ENCODE peak calls at places on chromosome 13, in five cellular contexts. R is colonic mucosa, W is stomach, F is body of pancreas, O is astrocyte. V is an unnamed sample. For H3K27me3, the result is how much of the 10 kb centered on the place peaks cover.

GRCh38 chr13:33676045-33676699 is 141.8 kb upstream of the RFC3 start:
- DNase-seq in W (peak), R (peak), O (no peak), F (peak), V (no peak)

GRCh38 chr13:93559718-93560117 is 333.1 kb downstream of the GPC6 start:
- DNase-seq in O (peak), R (no peak), W (no peak), F (no peak), V (no peak)

GRCh38 chr13:73585236-73585635 is 526.4 kb downstream of the KLF5 start:
- DNase-seq in W (no peak), O (no peak), F (no peak), R (no peak), V (no peak)

GRCh38 chr13:99351772-99352171 is 44.6 kb upstream of the GPR183 start:
- DNase-seq in R (no peak), O (no peak), F (no peak), W (no peak), V (no peak)

GRCh38 chr13:113832204-113832603 is 31.7 kb downstream of the GAS6 start:
- DNase-seq in W (no peak), O (no peak), F (no peak), R (no peak), V (peak)

GRCh38 chr13:67878376-67878775 is 648.2 kb upstream of the PCDH9 start:
- DNase-seq in W (no peak), R (no peak), O (no peak), F (no peak), V (no peak)

GRCh38 chr13:105213512-105213911 is 1322.0 kb downstream of the EFNB2 start:
- DNase-seq in F (no peak), O (no peak), R (no peak), W (no peak), V (no peak)

GRCh38 chr13:77353980-77354379 is 27.1 kb upstream of the MYCBP2 start:
- DNase-seq in W (no peak), F (no peak), R (no peak), O (no peak), V (no peak)

GRCh38 chr13:99741979-99742378 is 229.6 kb downstream of the ZIC5 start:
- DNase-seq in F (no peak), O (no peak), W (no peak), R (peak), V (no peak)

GRCh38 chr13:113963376-113963775 is 10.5 kb downstream of the C13orf46 start:
- DNase-seq in R (no peak), F (no peak), W (no peak), O (no peak), V (no peak)

GRCh38 chr13:20168396-20168795 is 7.5 kb upstream of the GJA3 start:
- DNase-seq in W (no peak), R (no peak), F (no peak), O (no peak), V (no peak)

GRCh38 chr13:77554079-77554478 is 18.6 kb downstream of the SCEL start:
- DNase-seq in R (no peak), O (no peak), W (no peak), F (no peak), V (no peak)

GRCh38 chr13:51999525-51999924 is 11.7 kb downstream of the ATP7B start:
- DNase-seq in W (peak), R (no peak), F (peak), O (peak), V (peak)

GRCh38 chr13:70893832-70894231 is 785.6 kb upstream of the KLHL1 start:
- DNase-seq in W (no peak), R (no peak), O (peak), F (no peak), V (no peak)

GRCh38 chr13:68439821-68440220 is 1209.7 kb upstream of the PCDH9 start:
- DNase-seq in R (no peak), O (peak), F (no peak), W (no peak), V (no peak)

GRCh38 chr13:21069561-21070004 is 8.2 kb upstream of the LATS2 start:
- DNase-seq in O (peak), R (no peak), F (no peak), W (no peak), V (no peak)

GRCh38 chr13:45073809-45074208 is 46.5 kb upstream of the GTF2F2 start:
- DNase-seq in W (no peak), R (no peak), O (no peak), F (no peak), V (no peak)

GRCh38 chr13:23643828-23644419 is 73.7 kb downstream of the TNFRSF19 start:
- DNase-seq in R (no peak), O (no peak), F (no peak), W (no peak), V (no peak)

GRCh38 chr13:23656637-23657036 is 86.4 kb downstream of the TNFRSF19 start:
- DNase-seq in F (no peak), W (no peak), O (peak), R (no peak), V (no peak)

GRCh38 chr13:43079392-43079931 is 56.1 kb downstream of the DNAJC15 start:
- DNase-seq in R (no peak), W (no peak), F (no peak), O (no peak), V (no peak)

GRCh38 chr13:23993439-23993980 is 96.2 kb upstream of the C1QTNF9B start:
- DNase-seq in F (no peak), W (no peak), R (no peak), O (peak), V (no peak)

GRCh38 chr13:91153372-91153771 is 194.1 kb upstream of the MIR17HG start:
- DNase-seq in O (peak), F (no peak), W (no peak), R (no peak), V (no peak)

GRCh38 chr13:46675016-46675415 is 121.9 kb downstream of the ESD start:
- DNase-seq in O (no peak), W (no peak), F (no peak), R (no peak), V (no peak)

GRCh38 chr13:75633285-75633684 is 2.8 kb upstream of the LMO7 start:
- DNase-seq in R (no peak), O (peak), W (no peak), F (no peak), V (no peak)

GRCh38 chr13:106381083-106381482 is 154.4 kb downstream of the EFNB2 start:
- DNase-seq in O (peak), R (no peak), W (peak), F (no peak), V (no peak)

GRCh38 chr13:104833221-104833620 is 1702.2 kb downstream of the EFNB2 start:
- DNase-seq in W (no peak), R (no peak), O (no peak), F (no peak), V (no peak)

GRCh38 chr13:60109285-60109684 is 54.4 kb downstream of the DIAPH3 start:
- DNase-seq in R (no peak), W (no peak), F (no peak), O (no peak), V (no peak)

GRCh38 chr13:60114499-60115028 is 49.2 kb downstream of the DIAPH3 start:
- DNase-seq in F (no peak), W (no peak), O (no peak), R (no peak), V (no peak)

GRCh38 chr13:60112771-60113170 is 51.0 kb downstream of the DIAPH3 start:
- DNase-seq in F (no peak), O (peak), R (no peak), W (no peak), V (no peak)

DNA sequence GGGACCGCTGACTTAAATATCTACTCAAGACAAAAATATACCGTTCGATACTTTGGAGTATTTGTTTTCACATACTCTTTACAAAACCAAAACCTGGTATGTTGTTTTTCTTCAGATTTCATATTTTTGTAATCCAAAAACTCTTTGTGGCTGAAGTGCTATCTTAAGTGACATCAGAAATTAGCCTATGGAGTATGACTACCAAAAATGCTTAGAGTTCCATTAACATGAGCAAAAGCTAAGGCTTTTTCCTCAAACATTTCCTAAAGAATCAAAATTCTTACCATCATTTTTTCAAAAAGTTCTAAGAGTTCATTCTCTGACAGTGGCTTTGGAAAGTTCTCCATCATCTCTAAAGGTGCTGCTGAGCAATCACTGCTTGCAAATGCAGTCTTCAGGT is 52.0 kb downstream of the DIAPH3 start:
- DNase-seq in O (peak), W (no peak), R (no peak), F (no peak), V (no peak)
- H3K27ac ChIP-seq in O (peak), W (no peak), R (no peak), F (no peak), V (no peak)

GRCh38 chr13:27929868-27930267 is 10.1 kb downstream of the PDX1 start:
- DNase-seq in O (no peak), R (no peak), W (no peak), F (no peak), V (no peak)

GRCh38 chr13:27928353-27928804 is 8.6 kb downstream of the PDX1 start:
- DNase-seq in O (no peak), W (no peak), R (no peak), F (no peak), V (no peak)

GRCh38 chr13:27926644-27927434 is 7.0 kb downstream of the PDX1 start:
- DNase-seq in W (no peak), O (no peak), R (no peak), F (peak), V (no peak)

GRCh38 chr13:27928805-27929753 is 9.3 kb downstream of the PDX1 start:
- DNase-seq in F (no peak), W (no peak), R (no peak), O (no peak), V (no peak)

DNA sequence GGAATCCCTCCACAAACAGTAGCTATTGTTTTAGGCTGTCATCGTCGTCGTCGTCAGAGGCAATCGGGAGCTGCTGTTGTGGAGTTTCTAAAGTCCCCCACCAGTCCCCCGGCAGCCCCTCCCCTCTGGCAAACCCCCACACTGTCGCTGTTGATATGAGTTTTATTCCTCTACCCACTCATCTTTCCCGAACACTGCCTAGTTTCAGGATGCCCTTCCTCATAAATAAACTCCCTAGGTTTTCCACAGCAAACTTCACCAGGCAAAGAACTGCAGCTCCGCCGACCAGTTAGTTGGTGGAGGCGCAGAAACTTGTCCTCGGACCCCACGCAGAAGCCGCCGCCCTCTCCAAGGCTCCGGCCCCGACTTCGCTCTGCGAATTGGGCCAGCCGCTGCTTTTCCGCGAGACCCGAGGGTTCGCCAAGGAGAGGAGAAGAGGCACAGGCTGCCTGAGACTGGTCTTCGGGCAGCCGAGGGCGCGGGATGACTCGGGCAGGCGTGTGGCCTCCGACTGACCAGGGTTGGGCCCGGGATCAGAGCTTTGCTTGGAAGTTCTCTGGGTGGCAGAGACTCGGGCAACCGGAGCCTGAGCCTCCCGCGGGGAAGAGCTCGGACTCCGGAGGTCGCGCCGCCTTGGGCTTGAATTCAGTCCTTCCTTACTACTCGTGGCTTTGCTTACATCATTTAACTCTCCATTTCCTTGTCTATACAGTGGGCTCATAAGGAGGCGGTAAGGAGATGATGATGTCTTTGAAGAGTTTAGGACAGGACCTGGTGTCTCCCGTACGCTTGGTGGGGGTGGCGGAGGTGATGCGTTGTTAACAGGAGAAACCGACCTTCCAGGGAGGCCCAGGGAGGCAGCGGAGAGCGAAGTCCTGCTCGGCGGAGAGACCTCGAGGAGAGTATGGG is 7.9 kb downstream of the PDX1 start:
- DNase-seq in F (no peak), W (no peak), O (no peak), R (no peak), V (no peak)
- H3K27me3 ChIP-seq in F (under half), W (under half), O (half or more), R (half or more), V (under half)

GRCh38 chr13:98035373-98035772 is 81.9 kb downstream of the IPO5 start:
- DNase-seq in W (no peak), O (no peak), R (no peak), F (no peak), V (no peak)

GRCh38 chr13:98032168-98032567 is 78.7 kb downstream of the IPO5 start:
- DNase-seq in F (no peak), W (no peak), R (no peak), O (no peak), V (no peak)

GRCh38 chr13:98039261-98039660 is 85.8 kb downstream of the IPO5 start:
- DNase-seq in O (no peak), F (no peak), W (no peak), R (no peak), V (no peak)

GRCh38 chr13:98033277-98034247 is 80.1 kb downstream of the IPO5 start:
- DNase-seq in W (no peak), O (peak), R (no peak), F (peak), V (no peak)
- H3K4me3 ChIP-seq in W (no peak), O (no peak), R (no peak), F (no peak), V (no peak)

GRCh38 chr13:109275848-109276247 is 510.5 kb downstream of the IRS2 start:
- DNase-seq in O (no peak), R (no peak), F (no peak), W (no peak), V (no peak)

GRCh38 chr13:109272595-109273325 is 513.6 kb downstream of the IRS2 start:
- DNase-seq in R (no peak), O (peak), F (no peak), W (no peak), V (no peak)

GRCh38 chr13:109275390-109275789 is 511.0 kb downstream of the IRS2 start:
- DNase-seq in W (no peak), O (no peak), F (no peak), R (no peak), V (no peak)

GRCh38 chr13:109273326-109273751 is 513.0 kb downstream of the IRS2 start:
- DNase-seq in W (no peak), R (no peak), O (peak), F (no peak), V (no peak)

DNA sequence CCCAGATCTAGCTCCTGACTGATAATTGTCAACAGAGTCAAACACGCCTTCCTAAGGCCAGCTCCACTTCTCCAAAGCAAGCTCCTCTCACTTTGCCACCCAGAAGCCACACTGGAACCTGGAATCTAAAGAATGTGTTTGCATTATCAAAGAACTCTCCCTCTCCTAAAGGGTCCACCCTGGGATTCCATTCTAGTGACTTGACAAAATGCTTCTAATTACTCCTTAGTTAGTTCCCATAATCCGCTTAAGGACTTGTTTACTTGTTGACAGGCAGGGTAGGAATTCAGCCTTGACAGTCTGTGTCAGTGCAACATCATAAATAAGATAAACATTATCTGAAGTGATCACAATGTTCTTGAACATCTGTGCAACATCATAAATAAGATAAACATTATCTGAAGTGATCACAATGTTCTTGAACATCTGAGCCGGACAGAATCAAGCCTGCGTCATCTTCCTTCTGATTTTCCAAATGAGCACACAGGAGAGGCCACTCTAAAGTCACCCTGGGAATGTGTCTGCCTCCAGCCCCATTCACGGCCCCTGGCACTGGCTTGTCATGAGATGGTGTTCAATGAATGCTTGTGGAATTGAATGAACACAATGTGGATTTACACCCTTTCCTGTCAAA is 512.1 kb downstream of the IRS2 start:
- DNase-seq in O (peak), R (no peak), F (no peak), W (no peak), V (no peak)
- H3K27ac ChIP-seq in O (peak), R (no peak), F (no peak), W (no peak), V (peak)

GRCh38 chr13:42040730-42041016 is 7.8 kb upstream of the DGKH start:
- DNase-seq in W (no peak), F (no peak), R (no peak), O (no peak), V (no peak)
- H3K27me3 ChIP-seq in W (under half), F (under half), R (under half), O (under half), V (under half)

GRCh38 chr13:110396913-110397379 is 89.9 kb downstream of the COL4A2 start:
- DNase-seq in F (peak), W (peak), O (peak), R (peak), V (peak)
- H3K4me3 ChIP-seq in F (no peak), W (no peak), O (no peak), R (no peak), V (no peak)

DNA sequence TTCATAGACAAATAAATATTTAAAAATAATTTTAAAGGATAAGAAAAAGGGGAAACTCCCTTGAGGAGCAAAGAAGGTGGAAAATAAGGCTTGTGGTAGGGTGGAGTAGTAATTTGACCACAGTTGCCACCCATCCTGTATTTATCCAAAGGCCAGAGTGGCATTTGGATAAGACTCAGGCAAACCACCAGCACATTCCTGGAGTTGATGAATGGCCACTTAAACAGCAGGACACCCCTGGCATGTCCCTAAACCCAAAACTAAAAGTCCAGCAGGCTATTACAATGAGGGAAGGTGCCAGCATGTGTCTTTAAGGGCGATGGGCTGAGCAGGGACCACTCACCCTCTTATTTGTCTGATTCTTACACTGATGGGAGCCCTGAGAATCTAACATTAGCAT is 9.8 kb upstream of the FRY start:
- DNase-seq in O (no peak), F (no peak), R (no peak), W (no peak), V (no peak)
- H3K27ac ChIP-seq in O (no peak), F (no peak), R (no peak), W (no peak), V (peak)

GRCh38 chr13:112057434-112057735 is 9.6 kb upstream of the SOX1 start:
- DNase-seq in F (no peak), R (no peak), W (no peak), O (no peak), V (no peak)
- H3K27me3 ChIP-seq in F (under half), R (half or more), W (half or more), O (half or more), V (under half)

GRCh38 chr13:35768551-35768950 is 292.1 kb upstream of the MAB21L1 start:
- DNase-seq in R (no peak), F (no peak), W (no peak), O (peak), V (no peak)

GRCh38 chr13:35768126-35768525 is 291.6 kb upstream of the MAB21L1 start:
- DNase-seq in W (no peak), F (no peak), R (no peak), O (no peak), V (no peak)

GRCh38 chr13:35770756-35771291 is 294.3 kb upstream of the MAB21L1 start:
- DNase-seq in O (no peak), W (no peak), F (no peak), R (no peak), V (no peak)

GRCh38 chr13:35769812-35770211 is 293.3 kb upstream of the MAB21L1 start:
- DNase-seq in W (no peak), O (no peak), R (no peak), F (no peak), V (no peak)

DNA sequence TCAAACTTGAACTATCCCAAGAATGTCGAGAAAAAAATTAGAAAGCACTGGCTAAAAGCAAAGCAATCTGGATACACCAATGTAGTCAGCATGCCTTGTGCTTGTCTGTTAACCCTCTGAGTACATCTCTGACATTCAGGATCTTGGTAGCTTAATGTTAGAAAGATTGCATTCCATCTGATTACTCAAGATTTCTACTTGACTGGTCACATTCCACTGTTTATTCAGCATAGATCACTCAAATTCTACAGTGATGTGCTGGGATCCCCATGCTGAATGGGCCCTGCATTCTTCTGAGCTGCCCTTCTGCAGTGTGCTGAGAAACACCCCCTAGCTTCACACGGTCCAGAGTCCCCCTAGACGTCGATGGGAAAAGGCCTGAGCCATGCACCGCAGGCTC is 295.4 kb upstream of the MAB21L1 start:
- DNase-seq in W (no peak), R (no peak), F (no peak), O (peak), V (no peak)
- H3K4me3 ChIP-seq in W (no peak), R (no peak), F (no peak), O (no peak), V (no peak)

V was measured in right cardiac atrium.